ENCODE peak calls at places on chromosomes 13 and 19, in four cellular contexts. Z, F, N and J are unnamed samples.

GRCh38 chr19:11168568-11168967 is 13.0 kb upstream of the SPC24 start:
- DNase-seq in N (no peak), F (no peak), Z (no peak), J (no peak)

GRCh38 chr19:5988520-5989387 is 10.8 kb upstream of the RANBP3 start:
- DNase-seq in N (no peak), Z (no peak), F (peak; percentile 36), J (no peak)

GRCh38 chr19:48372904-48373303 is 8.7 kb downstream of the SYNGR4 start:
- DNase-seq in N (no peak), Z (no peak), F (no peak), J (no peak)

GRCh38 chr13:110206170-110206569 is 100.8 kb downstream of the COL4A1 start:
- DNase-seq in F (no peak), Z (peak; percentile 45), N (no peak), J (no peak)

GRCh38 chr19:55304279-55304978 is 20.6 kb downstream of the BRSK1 start:
- DNase-seq in Z (peak; percentile 50), N (no peak), F (peak; percentile 86), J (peak; percentile 71)

GRCh38 chr13:99191900-99192399 is 8.7 kb upstream of the UBAC2 start:
- DNase-seq in F (peak; percentile 20), N (no peak), Z (no peak), J (no peak)

GRCh38 chr19:54431255-54431838 is 16.1 kb downstream of the TTYH1 start:
- DNase-seq in F (no peak), Z (no peak), N (no peak), J (no peak)

GRCh38 chr13:29745704-29746103 is 104.7 kb downstream of the UBL3 start:
- DNase-seq in N (no peak), F (no peak), Z (no peak), J (no peak)

GRCh38 chr19:8494158-8494557 is 8.3 kb downstream of the PRAM1 start:
- DNase-seq in Z (no peak), N (no peak), F (no peak), J (no peak)

GRCh38 chr19:20079487-20079886 is 1.7 kb downstream of the ZNF90 start:
- DNase-seq in F (no peak), Z (no peak), N (no peak), J (no peak)

GRCh38 chr19:12733369-12733896 is 1.1 kb downstream of the TRIR start:
- DNase-seq in N (no peak), F (peak; percentile 81), Z (peak; percentile 44), J (no peak)

GRCh38 chr13:35144496-35144895 is 202.4 kb downstream of the NBEA start:
- DNase-seq in N (no peak), Z (no peak), F (no peak), J (no peak)

GRCh38 chr13:72121466-72121865 is 254.5 kb upstream of the DACH1 start:
- DNase-seq in F (no peak), Z (no peak), N (no peak), J (no peak)
- TF ChIP-seq TARDBP in F (no peak), Z (no peak), N (no peak), J (no peak)

GRCh38 chr13:32587014-32587773 is 942 bp downstream of the PDS5B start:
- DNase-seq in F (peak; percentile 72), Z (peak; percentile 41), N (no peak), J (peak; percentile 53)
- TF ChIP-seq FOXM1 in F (no peak), Z (no peak), N (no peak), J (no peak)

GRCh38 chr13:51802601-51803000 is 1.4 kb downstream of the DHRS12 start:
- DNase-seq in F (no peak), N (no peak), Z (no peak), J (no peak)

GRCh38 chr13:51803422-51804294 is at the start of gene DHRS12:
- DNase-seq in Z (peak; percentile 60), F (peak; percentile 93), N (peak; percentile 58), J (peak; percentile 85)

GRCh38 chr13:51800456-51800855 is 3.5 kb downstream of the DHRS12 start:
- DNase-seq in F (no peak), N (no peak), Z (no peak), J (no peak)

GRCh38 chr13:51803018-51803417 is 945 bp downstream of the DHRS12 start:
- DNase-seq in F (no peak), N (no peak), Z (no peak), J (no peak)

GRCh38 chr13:51801631-51802099 is 2.3 kb downstream of the DHRS12 start:
- DNase-seq in N (no peak), F (no peak), Z (no peak), J (no peak)
- TF ChIP-seq TARDBP in N (no peak), F (no peak), Z (no peak), J (no peak)

DNA sequence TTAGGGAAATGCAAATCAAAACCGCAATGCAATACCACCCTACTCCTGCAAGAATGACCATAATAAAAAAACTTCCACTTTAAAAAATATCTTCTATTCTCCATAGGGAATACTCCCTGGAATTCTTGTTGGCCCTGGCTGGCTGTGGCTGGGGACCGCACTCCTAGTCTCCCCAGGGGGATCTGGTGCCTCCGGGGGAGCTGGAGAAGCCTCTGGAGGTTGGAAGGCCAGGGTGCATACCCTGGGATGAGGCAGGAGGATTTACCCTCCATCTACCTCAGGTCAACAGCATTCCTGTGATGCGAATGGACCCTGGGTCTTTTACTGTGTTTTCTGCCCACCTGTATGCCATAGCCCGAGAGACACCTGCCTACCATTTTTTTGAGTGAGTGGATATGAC is 120.0 kb upstream of the ZNF536 start:
- DNase-seq in N (no peak), F (no peak), Z (no peak), J (no peak)
- TF ChIP-seq FOXM1 in N (no peak), F (no peak), Z (no peak), J (no peak)

GRCh38 chr19:32688315-32688714 is 3.3 kb upstream of the NUDT19 start:
- DNase-seq in N (no peak), Z (no peak), F (peak; percentile 56), J (no peak)
- TF ChIP-seq TARDBP in N (no peak), Z (no peak), F (no peak), J (no peak)